ENCODE peak calls at places on chromosomes 4 and X, in seven cellular contexts. One of them, this sample, is unnamed.

GRCh38 chr4:20666471-20666870 is 33.8 kb upstream of the PACRGL start:
- DNase-seq in pons: no peak
- DNase-seq in AG20443: no peak
- DNase-seq in right atrium auricular region: no peak
- DNase-seq in activated CD8-positive, alpha-beta memory T cell treated with anti-CD3 and anti-CD28 coated beads for 4 hours: no peak
- DNase-seq in islet precursor cell: no peak
- DNase-seq in choroid plexus epithelial cell: no peak
- DNase-seq in this sample: no peak

GRCh38 chr4:25439913-25440477 is 62.9 kb downstream of the ANAPC4 start:
- DNase-seq in pons: peak
- DNase-seq in AG20443: peak
- DNase-seq in right atrium auricular region: peak
- DNase-seq in activated CD8-positive, alpha-beta memory T cell treated with anti-CD3 and anti-CD28 coated beads for 4 hours: peak
- DNase-seq in islet precursor cell: peak
- DNase-seq in choroid plexus epithelial cell: peak
- DNase-seq in this sample: peak

GRCh38 chrX:69535661-69536060 is 31.5 kb downstream of the NALF2 start:
- DNase-seq in pons: no peak
- DNase-seq in AG20443: no peak
- DNase-seq in right atrium auricular region: no peak
- DNase-seq in activated CD8-positive, alpha-beta memory T cell treated with anti-CD3 and anti-CD28 coated beads for 4 hours: no peak
- DNase-seq in islet precursor cell: no peak
- DNase-seq in choroid plexus epithelial cell: no peak
- DNase-seq in this sample: peak

GRCh38 chrX:40806511-40807220 is 71.3 kb upstream of the MED14 start:
- DNase-seq in pons: no peak
- DNase-seq in AG20443: no peak
- DNase-seq in right atrium auricular region: no peak
- DNase-seq in activated CD8-positive, alpha-beta memory T cell treated with anti-CD3 and anti-CD28 coated beads for 4 hours: no peak
- DNase-seq in islet precursor cell: no peak
- DNase-seq in choroid plexus epithelial cell: no peak
- DNase-seq in this sample: no peak

GRCh38 chr4:2817701-2818350 is 24.9 kb downstream of the SH3BP2 start:
- DNase-seq in pons: no peak
- DNase-seq in AG20443: peak
- DNase-seq in right atrium auricular region: no peak
- DNase-seq in activated CD8-positive, alpha-beta memory T cell treated with anti-CD3 and anti-CD28 coated beads for 4 hours: no peak
- DNase-seq in islet precursor cell: peak
- DNase-seq in choroid plexus epithelial cell: no peak
- DNase-seq in this sample: no peak

GRCh38 chr4:87382116-87382515 is 8.9 kb downstream of the HSD17B11 start:
- DNase-seq in pons: no peak
- DNase-seq in AG20443: no peak
- DNase-seq in right atrium auricular region: no peak
- DNase-seq in activated CD8-positive, alpha-beta memory T cell treated with anti-CD3 and anti-CD28 coated beads for 4 hours: no peak
- DNase-seq in islet precursor cell: no peak
- DNase-seq in choroid plexus epithelial cell: no peak
- DNase-seq in this sample: no peak

GRCh38 chr4:186948361-186949291 is 225.0 kb upstream of the FAT1 start:
- DNase-seq in pons: no peak
- DNase-seq in AG20443: peak
- DNase-seq in right atrium auricular region: no peak
- DNase-seq in activated CD8-positive, alpha-beta memory T cell treated with anti-CD3 and anti-CD28 coated beads for 4 hours: no peak
- DNase-seq in islet precursor cell: peak
- DNase-seq in choroid plexus epithelial cell: peak
- DNase-seq in this sample: no peak

GRCh38 chr4:137609693-137610450 is 77.6 kb upstream of the PCDH18 start:
- DNase-seq in pons: no peak
- DNase-seq in AG20443: peak
- DNase-seq in right atrium auricular region: no peak
- DNase-seq in activated CD8-positive, alpha-beta memory T cell treated with anti-CD3 and anti-CD28 coated beads for 4 hours: no peak
- DNase-seq in islet precursor cell: no peak
- DNase-seq in choroid plexus epithelial cell: peak
- DNase-seq in this sample: no peak

GRCh38 chr4:112766422-112766821 is 129.5 kb downstream of the LARP7 start:
- DNase-seq in pons: no peak
- DNase-seq in AG20443: peak
- DNase-seq in right atrium auricular region: no peak
- DNase-seq in activated CD8-positive, alpha-beta memory T cell treated with anti-CD3 and anti-CD28 coated beads for 4 hours: no peak
- DNase-seq in islet precursor cell: no peak
- DNase-seq in choroid plexus epithelial cell: peak
- DNase-seq in this sample: peak

GRCh38 chrX:43849173-43849572 is 33.1 kb downstream of the MAOB start:
- DNase-seq in pons: no peak
- DNase-seq in AG20443: no peak
- DNase-seq in right atrium auricular region: no peak
- DNase-seq in activated CD8-positive, alpha-beta memory T cell treated with anti-CD3 and anti-CD28 coated beads for 4 hours: no peak
- DNase-seq in islet precursor cell: no peak
- DNase-seq in choroid plexus epithelial cell: no peak
- DNase-seq in this sample: no peak

GRCh38 chr4:14650127-14650526 is 352.2 kb upstream of the CPEB2 start:
- DNase-seq in pons: no peak
- DNase-seq in AG20443: no peak
- DNase-seq in right atrium auricular region: no peak
- DNase-seq in activated CD8-positive, alpha-beta memory T cell treated with anti-CD3 and anti-CD28 coated beads for 4 hours: no peak
- DNase-seq in islet precursor cell: no peak
- DNase-seq in choroid plexus epithelial cell: peak
- DNase-seq in this sample: no peak